ENCODE peak calls at places on chromosomes 7 and 10, in eight cellular contexts. One of them, this sample, is unnamed.

GRCh38 chr10:71217266-71218045 is 5.1 kb downstream of the UNC5B start:
- DNase-seq in effector memory CD8-positive, alpha-beta T cell: no peak
- DNase-seq in activated CD4-positive, alpha-beta memory T cell treated with anti-CD3 and anti-CD28 coated beads, Interleukin-2, amount 10 ng/mL, durations not matched to agents 7 days and 5 days: no peak
- DNase-seq in AG09309: no peak
- DNase-seq in fibroblast of pulmonary artery: no peak
- DNase-seq in stimulated activated CD4-positive, alpha-beta T cell treated with anti-CD3 and anti-CD28 coated beads, Interleukin-1b, Interleukin-23, amount 100 ng/mL, for 48 hours: no peak
- DNase-seq in GM12891: no peak
- DNase-seq in astrocyte of the spinal cord: peak; percentile 29
- DNase-seq in this sample: peak; percentile 59

GRCh38 chr7:43439631-43440401 is 143.1 kb upstream of the STK17A start:
- DNase-seq in effector memory CD8-positive, alpha-beta T cell: peak; percentile 26
- DNase-seq in activated CD4-positive, alpha-beta memory T cell treated with anti-CD3 and anti-CD28 coated beads, Interleukin-2, amount 10 ng/mL, durations not matched to agents 7 days and 5 days: peak; percentile 60
- DNase-seq in AG09309: no peak
- DNase-seq in fibroblast of pulmonary artery: peak; percentile 66
- DNase-seq in stimulated activated CD4-positive, alpha-beta T cell treated with anti-CD3 and anti-CD28 coated beads, Interleukin-1b, Interleukin-23, amount 100 ng/mL, for 48 hours: peak; percentile 66
- DNase-seq in GM12891: peak; percentile 71
- DNase-seq in astrocyte of the spinal cord: peak; percentile 45
- DNase-seq in this sample: peak; percentile 17

GRCh38 chr7:47458057-47458456 is 123.9 kb downstream of the TNS3 start:
- DNase-seq in effector memory CD8-positive, alpha-beta T cell: no peak
- DNase-seq in activated CD4-positive, alpha-beta memory T cell treated with anti-CD3 and anti-CD28 coated beads, Interleukin-2, amount 10 ng/mL, durations not matched to agents 7 days and 5 days: no peak
- DNase-seq in AG09309: peak; percentile 90
- DNase-seq in fibroblast of pulmonary artery: peak; percentile 79
- DNase-seq in stimulated activated CD4-positive, alpha-beta T cell treated with anti-CD3 and anti-CD28 coated beads, Interleukin-1b, Interleukin-23, amount 100 ng/mL, for 48 hours: no peak
- DNase-seq in GM12891: no peak
- DNase-seq in astrocyte of the spinal cord: peak; percentile 92
- DNase-seq in this sample: peak; percentile 72

GRCh38 chr7:55641811-55642210 is 69.5 kb upstream of the VOPP1 start:
- DNase-seq in effector memory CD8-positive, alpha-beta T cell: no peak
- DNase-seq in activated CD4-positive, alpha-beta memory T cell treated with anti-CD3 and anti-CD28 coated beads, Interleukin-2, amount 10 ng/mL, durations not matched to agents 7 days and 5 days: no peak
- DNase-seq in AG09309: no peak
- DNase-seq in fibroblast of pulmonary artery: no peak
- DNase-seq in stimulated activated CD4-positive, alpha-beta T cell treated with anti-CD3 and anti-CD28 coated beads, Interleukin-1b, Interleukin-23, amount 100 ng/mL, for 48 hours: no peak
- DNase-seq in GM12891: peak; percentile 7
- DNase-seq in astrocyte of the spinal cord: no peak
- DNase-seq in this sample: no peak

GRCh38 chr10:103839867-103840746 is 15.3 kb downstream of the SH3PXD2A start:
- DNase-seq in effector memory CD8-positive, alpha-beta T cell: no peak
- DNase-seq in activated CD4-positive, alpha-beta memory T cell treated with anti-CD3 and anti-CD28 coated beads, Interleukin-2, amount 10 ng/mL, durations not matched to agents 7 days and 5 days: no peak
- DNase-seq in AG09309: no peak
- DNase-seq in fibroblast of pulmonary artery: no peak
- DNase-seq in stimulated activated CD4-positive, alpha-beta T cell treated with anti-CD3 and anti-CD28 coated beads, Interleukin-1b, Interleukin-23, amount 100 ng/mL, for 48 hours: no peak
- DNase-seq in GM12891: no peak
- DNase-seq in astrocyte of the spinal cord: peak; percentile 33
- DNase-seq in this sample: no peak

GRCh38 chr7:50832744-50833143 is 50.0 kb upstream of the GRB10 start:
- DNase-seq in effector memory CD8-positive, alpha-beta T cell: no peak
- DNase-seq in activated CD4-positive, alpha-beta memory T cell treated with anti-CD3 and anti-CD28 coated beads, Interleukin-2, amount 10 ng/mL, durations not matched to agents 7 days and 5 days: peak; percentile 62
- DNase-seq in AG09309: peak; percentile 11
- DNase-seq in fibroblast of pulmonary artery: no peak
- DNase-seq in stimulated activated CD4-positive, alpha-beta T cell treated with anti-CD3 and anti-CD28 coated beads, Interleukin-1b, Interleukin-23, amount 100 ng/mL, for 48 hours: peak; percentile 52
- DNase-seq in GM12891: no peak
- DNase-seq in astrocyte of the spinal cord: peak; percentile 93
- DNase-seq in this sample: no peak

GRCh38 chr7:17016402-17017010 is 134.7 kb upstream of the AGR3 start:
- DNase-seq in effector memory CD8-positive, alpha-beta T cell: no peak
- DNase-seq in activated CD4-positive, alpha-beta memory T cell treated with anti-CD3 and anti-CD28 coated beads, Interleukin-2, amount 10 ng/mL, durations not matched to agents 7 days and 5 days: no peak
- DNase-seq in AG09309: no peak
- DNase-seq in fibroblast of pulmonary artery: no peak
- DNase-seq in stimulated activated CD4-positive, alpha-beta T cell treated with anti-CD3 and anti-CD28 coated beads, Interleukin-1b, Interleukin-23, amount 100 ng/mL, for 48 hours: no peak
- DNase-seq in GM12891: no peak
- DNase-seq in astrocyte of the spinal cord: no peak
- DNase-seq in this sample: no peak

GRCh38 chr7:134182078-134182477 is 54.9 kb downstream of the LRGUK start:
- DNase-seq in effector memory CD8-positive, alpha-beta T cell: no peak
- DNase-seq in activated CD4-positive, alpha-beta memory T cell treated with anti-CD3 and anti-CD28 coated beads, Interleukin-2, amount 10 ng/mL, durations not matched to agents 7 days and 5 days: no peak
- DNase-seq in AG09309: no peak
- DNase-seq in fibroblast of pulmonary artery: no peak
- DNase-seq in stimulated activated CD4-positive, alpha-beta T cell treated with anti-CD3 and anti-CD28 coated beads, Interleukin-1b, Interleukin-23, amount 100 ng/mL, for 48 hours: no peak
- DNase-seq in GM12891: no peak
- DNase-seq in astrocyte of the spinal cord: no peak
- DNase-seq in this sample: no peak

GRCh38 chr7:22723642-22724041 is 3.4 kb upstream of the IL6 start:
- DNase-seq in effector memory CD8-positive, alpha-beta T cell: no peak
- DNase-seq in activated CD4-positive, alpha-beta memory T cell treated with anti-CD3 and anti-CD28 coated beads, Interleukin-2, amount 10 ng/mL, durations not matched to agents 7 days and 5 days: no peak
- DNase-seq in AG09309: no peak
- DNase-seq in fibroblast of pulmonary artery: peak; percentile 65
- DNase-seq in stimulated activated CD4-positive, alpha-beta T cell treated with anti-CD3 and anti-CD28 coated beads, Interleukin-1b, Interleukin-23, amount 100 ng/mL, for 48 hours: no peak
- DNase-seq in GM12891: no peak
- DNase-seq in astrocyte of the spinal cord: no peak
- DNase-seq in this sample: peak; percentile 26

GRCh38 chr10:4316166-4316810 is 509.7 kb upstream of the AKR1E2 start:
- DNase-seq in effector memory CD8-positive, alpha-beta T cell: no peak
- DNase-seq in activated CD4-positive, alpha-beta memory T cell treated with anti-CD3 and anti-CD28 coated beads, Interleukin-2, amount 10 ng/mL, durations not matched to agents 7 days and 5 days: no peak
- DNase-seq in AG09309: peak; percentile 74
- DNase-seq in fibroblast of pulmonary artery: peak; percentile 80
- DNase-seq in stimulated activated CD4-positive, alpha-beta T cell treated with anti-CD3 and anti-CD28 coated beads, Interleukin-1b, Interleukin-23, amount 100 ng/mL, for 48 hours: no peak
- DNase-seq in GM12891: no peak
- DNase-seq in astrocyte of the spinal cord: peak; percentile 89
- DNase-seq in this sample: no peak

GRCh38 chr10:88754272-88754671 is 5.5 kb upstream of the LIPN start:
- DNase-seq in effector memory CD8-positive, alpha-beta T cell: no peak
- DNase-seq in activated CD4-positive, alpha-beta memory T cell treated with anti-CD3 and anti-CD28 coated beads, Interleukin-2, amount 10 ng/mL, durations not matched to agents 7 days and 5 days: no peak
- DNase-seq in AG09309: peak; percentile 52
- DNase-seq in fibroblast of pulmonary artery: peak; percentile 31
- DNase-seq in stimulated activated CD4-positive, alpha-beta T cell treated with anti-CD3 and anti-CD28 coated beads, Interleukin-1b, Interleukin-23, amount 100 ng/mL, for 48 hours: no peak
- DNase-seq in GM12891: no peak
- DNase-seq in astrocyte of the spinal cord: peak; percentile 15
- DNase-seq in this sample: no peak

GRCh38 chr7:46630031-46630430 is 709.0 kb upstream of the IGFBP3 start:
- DNase-seq in effector memory CD8-positive, alpha-beta T cell: no peak
- DNase-seq in activated CD4-positive, alpha-beta memory T cell treated with anti-CD3 and anti-CD28 coated beads, Interleukin-2, amount 10 ng/mL, durations not matched to agents 7 days and 5 days: no peak
- DNase-seq in AG09309: no peak
- DNase-seq in fibroblast of pulmonary artery: peak; percentile 21
- DNase-seq in stimulated activated CD4-positive, alpha-beta T cell treated with anti-CD3 and anti-CD28 coated beads, Interleukin-1b, Interleukin-23, amount 100 ng/mL, for 48 hours: no peak
- DNase-seq in GM12891: no peak
- DNase-seq in astrocyte of the spinal cord: peak; percentile 80
- DNase-seq in this sample: no peak

GRCh38 chr7:140082770-140083169 is 20.0 kb upstream of the PARP12 start:
- DNase-seq in effector memory CD8-positive, alpha-beta T cell: no peak
- DNase-seq in activated CD4-positive, alpha-beta memory T cell treated with anti-CD3 and anti-CD28 coated beads, Interleukin-2, amount 10 ng/mL, durations not matched to agents 7 days and 5 days: no peak
- DNase-seq in AG09309: no peak
- DNase-seq in fibroblast of pulmonary artery: no peak
- DNase-seq in stimulated activated CD4-positive, alpha-beta T cell treated with anti-CD3 and anti-CD28 coated beads, Interleukin-1b, Interleukin-23, amount 100 ng/mL, for 48 hours: no peak
- DNase-seq in GM12891: no peak
- DNase-seq in astrocyte of the spinal cord: no peak
- DNase-seq in this sample: no peak

GRCh38 chr10:5518143-5518542 is 6.6 kb upstream of the CALML3 start:
- DNase-seq in effector memory CD8-positive, alpha-beta T cell: no peak
- DNase-seq in activated CD4-positive, alpha-beta memory T cell treated with anti-CD3 and anti-CD28 coated beads, Interleukin-2, amount 10 ng/mL, durations not matched to agents 7 days and 5 days: no peak
- DNase-seq in AG09309: no peak
- DNase-seq in fibroblast of pulmonary artery: no peak
- DNase-seq in stimulated activated CD4-positive, alpha-beta T cell treated with anti-CD3 and anti-CD28 coated beads, Interleukin-1b, Interleukin-23, amount 100 ng/mL, for 48 hours: no peak
- DNase-seq in GM12891: no peak
- DNase-seq in astrocyte of the spinal cord: no peak
- DNase-seq in this sample: no peak

GRCh38 chr10:25959540-25960232 is 25.7 kb downstream of the MYO3A start:
- DNase-seq in effector memory CD8-positive, alpha-beta T cell: no peak
- DNase-seq in activated CD4-positive, alpha-beta memory T cell treated with anti-CD3 and anti-CD28 coated beads, Interleukin-2, amount 10 ng/mL, durations not matched to agents 7 days and 5 days: no peak
- DNase-seq in AG09309: no peak
- DNase-seq in fibroblast of pulmonary artery: no peak
- DNase-seq in stimulated activated CD4-positive, alpha-beta T cell treated with anti-CD3 and anti-CD28 coated beads, Interleukin-1b, Interleukin-23, amount 100 ng/mL, for 48 hours: no peak
- DNase-seq in GM12891: no peak
- DNase-seq in astrocyte of the spinal cord: no peak
- DNase-seq in this sample: no peak

GRCh38 chr10:24519950-24520349 is 203.7 kb downstream of the ARHGAP21 start:
- DNase-seq in effector memory CD8-positive, alpha-beta T cell: no peak
- DNase-seq in activated CD4-positive, alpha-beta memory T cell treated with anti-CD3 and anti-CD28 coated beads, Interleukin-2, amount 10 ng/mL, durations not matched to agents 7 days and 5 days: peak; percentile 22
- DNase-seq in AG09309: no peak
- DNase-seq in fibroblast of pulmonary artery: no peak
- DNase-seq in stimulated activated CD4-positive, alpha-beta T cell treated with anti-CD3 and anti-CD28 coated beads, Interleukin-1b, Interleukin-23, amount 100 ng/mL, for 48 hours: peak; percentile 37
- DNase-seq in GM12891: no peak
- DNase-seq in astrocyte of the spinal cord: no peak
- DNase-seq in this sample: no peak

GRCh38 chr10:8300925-8301707 is 246.6 kb downstream of the GATA3 start:
- DNase-seq in effector memory CD8-positive, alpha-beta T cell: no peak
- DNase-seq in activated CD4-positive, alpha-beta memory T cell treated with anti-CD3 and anti-CD28 coated beads, Interleukin-2, amount 10 ng/mL, durations not matched to agents 7 days and 5 days: no peak
- DNase-seq in AG09309: no peak
- DNase-seq in fibroblast of pulmonary artery: no peak
- DNase-seq in stimulated activated CD4-positive, alpha-beta T cell treated with anti-CD3 and anti-CD28 coated beads, Interleukin-1b, Interleukin-23, amount 100 ng/mL, for 48 hours: no peak
- DNase-seq in GM12891: no peak
- DNase-seq in astrocyte of the spinal cord: no peak
- DNase-seq in this sample: no peak

GRCh38 chr10:104581884-104582603 is 59.0 kb upstream of the SORCS3 start:
- DNase-seq in effector memory CD8-positive, alpha-beta T cell: no peak
- DNase-seq in activated CD4-positive, alpha-beta memory T cell treated with anti-CD3 and anti-CD28 coated beads, Interleukin-2, amount 10 ng/mL, durations not matched to agents 7 days and 5 days: no peak
- DNase-seq in AG09309: peak; percentile 58
- DNase-seq in fibroblast of pulmonary artery: peak; percentile 62
- DNase-seq in stimulated activated CD4-positive, alpha-beta T cell treated with anti-CD3 and anti-CD28 coated beads, Interleukin-1b, Interleukin-23, amount 100 ng/mL, for 48 hours: no peak
- DNase-seq in GM12891: no peak
- DNase-seq in astrocyte of the spinal cord: peak; percentile 88
- DNase-seq in this sample: no peak

GRCh38 chr7:36611703-36612102 is 112.6 kb downstream of the AOAH start:
- DNase-seq in effector memory CD8-positive, alpha-beta T cell: no peak
- DNase-seq in activated CD4-positive, alpha-beta memory T cell treated with anti-CD3 and anti-CD28 coated beads, Interleukin-2, amount 10 ng/mL, durations not matched to agents 7 days and 5 days: no peak
- DNase-seq in AG09309: no peak
- DNase-seq in fibroblast of pulmonary artery: no peak
- DNase-seq in stimulated activated CD4-positive, alpha-beta T cell treated with anti-CD3 and anti-CD28 coated beads, Interleukin-1b, Interleukin-23, amount 100 ng/mL, for 48 hours: no peak
- DNase-seq in GM12891: no peak
- DNase-seq in astrocyte of the spinal cord: no peak
- DNase-seq in this sample: no peak

GRCh38 chr10:130121486-130122079 is 11.0 kb upstream of the C10orf143 start:
- DNase-seq in effector memory CD8-positive, alpha-beta T cell: no peak
- DNase-seq in activated CD4-positive, alpha-beta memory T cell treated with anti-CD3 and anti-CD28 coated beads, Interleukin-2, amount 10 ng/mL, durations not matched to agents 7 days and 5 days: no peak
- DNase-seq in AG09309: no peak
- DNase-seq in fibroblast of pulmonary artery: no peak
- DNase-seq in stimulated activated CD4-positive, alpha-beta T cell treated with anti-CD3 and anti-CD28 coated beads, Interleukin-1b, Interleukin-23, amount 100 ng/mL, for 48 hours: no peak
- DNase-seq in GM12891: no peak
- DNase-seq in astrocyte of the spinal cord: no peak
- DNase-seq in this sample: no peak

GRCh38 chr7:73844848-73845460 is 2.6 kb upstream of the METTL27 start:
- DNase-seq in effector memory CD8-positive, alpha-beta T cell: no peak
- DNase-seq in activated CD4-positive, alpha-beta memory T cell treated with anti-CD3 and anti-CD28 coated beads, Interleukin-2, amount 10 ng/mL, durations not matched to agents 7 days and 5 days: no peak
- DNase-seq in AG09309: peak; percentile 46
- DNase-seq in fibroblast of pulmonary artery: peak; percentile 50
- DNase-seq in stimulated activated CD4-positive, alpha-beta T cell treated with anti-CD3 and anti-CD28 coated beads, Interleukin-1b, Interleukin-23, amount 100 ng/mL, for 48 hours: no peak
- DNase-seq in GM12891: no peak
- DNase-seq in astrocyte of the spinal cord: peak; percentile 44
- DNase-seq in this sample: peak; percentile 64

GRCh38 chr7:70177166-70177565 is 578.9 kb downstream of the AUTS2 start:
- DNase-seq in effector memory CD8-positive, alpha-beta T cell: no peak
- DNase-seq in activated CD4-positive, alpha-beta memory T cell treated with anti-CD3 and anti-CD28 coated beads, Interleukin-2, amount 10 ng/mL, durations not matched to agents 7 days and 5 days: no peak
- DNase-seq in AG09309: no peak
- DNase-seq in fibroblast of pulmonary artery: no peak
- DNase-seq in stimulated activated CD4-positive, alpha-beta T cell treated with anti-CD3 and anti-CD28 coated beads, Interleukin-1b, Interleukin-23, amount 100 ng/mL, for 48 hours: peak; percentile 4
- DNase-seq in GM12891: no peak
- DNase-seq in astrocyte of the spinal cord: peak; percentile 70
- DNase-seq in this sample: no peak

GRCh38 chr10:113965683-113966082 is 78.0 kb upstream of the ADRB1 start:
- DNase-seq in effector memory CD8-positive, alpha-beta T cell: no peak
- DNase-seq in activated CD4-positive, alpha-beta memory T cell treated with anti-CD3 and anti-CD28 coated beads, Interleukin-2, amount 10 ng/mL, durations not matched to agents 7 days and 5 days: no peak
- DNase-seq in AG09309: no peak
- DNase-seq in fibroblast of pulmonary artery: no peak
- DNase-seq in stimulated activated CD4-positive, alpha-beta T cell treated with anti-CD3 and anti-CD28 coated beads, Interleukin-1b, Interleukin-23, amount 100 ng/mL, for 48 hours: no peak
- DNase-seq in GM12891: no peak
- DNase-seq in astrocyte of the spinal cord: no peak
- DNase-seq in this sample: no peak

GRCh38 chr7:149223746-149224145 is 15.7 kb upstream of the ZNF212 start:
- DNase-seq in effector memory CD8-positive, alpha-beta T cell: no peak
- DNase-seq in activated CD4-positive, alpha-beta memory T cell treated with anti-CD3 and anti-CD28 coated beads, Interleukin-2, amount 10 ng/mL, durations not matched to agents 7 days and 5 days: no peak
- DNase-seq in AG09309: no peak
- DNase-seq in fibroblast of pulmonary artery: no peak
- DNase-seq in stimulated activated CD4-positive, alpha-beta T cell treated with anti-CD3 and anti-CD28 coated beads, Interleukin-1b, Interleukin-23, amount 100 ng/mL, for 48 hours: no peak
- DNase-seq in GM12891: no peak
- DNase-seq in astrocyte of the spinal cord: no peak
- DNase-seq in this sample: no peak

GRCh38 chr10:63264852-63265617 is 131.9 kb downstream of the NRBF2 start:
- DNase-seq in effector memory CD8-positive, alpha-beta T cell: no peak
- DNase-seq in activated CD4-positive, alpha-beta memory T cell treated with anti-CD3 and anti-CD28 coated beads, Interleukin-2, amount 10 ng/mL, durations not matched to agents 7 days and 5 days: peak; percentile 51
- DNase-seq in AG09309: no peak
- DNase-seq in fibroblast of pulmonary artery: peak; percentile 64
- DNase-seq in stimulated activated CD4-positive, alpha-beta T cell treated with anti-CD3 and anti-CD28 coated beads, Interleukin-1b, Interleukin-23, amount 100 ng/mL, for 48 hours: peak; percentile 36
- DNase-seq in GM12891: no peak
- DNase-seq in astrocyte of the spinal cord: peak; percentile 72
- DNase-seq in this sample: no peak

GRCh38 chr7:127885843-127886242 is 145.4 kb downstream of the LRRC4 start:
- DNase-seq in effector memory CD8-positive, alpha-beta T cell: no peak
- DNase-seq in activated CD4-positive, alpha-beta memory T cell treated with anti-CD3 and anti-CD28 coated beads, Interleukin-2, amount 10 ng/mL, durations not matched to agents 7 days and 5 days: no peak
- DNase-seq in AG09309: no peak
- DNase-seq in fibroblast of pulmonary artery: peak; percentile 73
- DNase-seq in stimulated activated CD4-positive, alpha-beta T cell treated with anti-CD3 and anti-CD28 coated beads, Interleukin-1b, Interleukin-23, amount 100 ng/mL, for 48 hours: no peak
- DNase-seq in GM12891: no peak
- DNase-seq in astrocyte of the spinal cord: peak; percentile 66
- DNase-seq in this sample: no peak

GRCh38 chr10:52951819-52952218 is 179.2 kb upstream of the MBL2 start:
- DNase-seq in effector memory CD8-positive, alpha-beta T cell: no peak
- DNase-seq in activated CD4-positive, alpha-beta memory T cell treated with anti-CD3 and anti-CD28 coated beads, Interleukin-2, amount 10 ng/mL, durations not matched to agents 7 days and 5 days: no peak
- DNase-seq in AG09309: no peak
- DNase-seq in fibroblast of pulmonary artery: peak; percentile 74
- DNase-seq in stimulated activated CD4-positive, alpha-beta T cell treated with anti-CD3 and anti-CD28 coated beads, Interleukin-1b, Interleukin-23, amount 100 ng/mL, for 48 hours: no peak
- DNase-seq in GM12891: peak; percentile 25
- DNase-seq in astrocyte of the spinal cord: peak; percentile 43
- DNase-seq in this sample: no peak

GRCh38 chr10:106682175-106682574 is 482.3 kb downstream of the SORCS1 start:
- DNase-seq in effector memory CD8-positive, alpha-beta T cell: no peak
- DNase-seq in activated CD4-positive, alpha-beta memory T cell treated with anti-CD3 and anti-CD28 coated beads, Interleukin-2, amount 10 ng/mL, durations not matched to agents 7 days and 5 days: no peak
- DNase-seq in AG09309: no peak
- DNase-seq in fibroblast of pulmonary artery: peak; percentile 8
- DNase-seq in stimulated activated CD4-positive, alpha-beta T cell treated with anti-CD3 and anti-CD28 coated beads, Interleukin-1b, Interleukin-23, amount 100 ng/mL, for 48 hours: no peak
- DNase-seq in GM12891: no peak
- DNase-seq in astrocyte of the spinal cord: peak; percentile 1
- DNase-seq in this sample: no peak

GRCh38 chr10:111511751-111512150 is 434.9 kb downstream of the ADRA2A start:
- DNase-seq in effector memory CD8-positive, alpha-beta T cell: no peak
- DNase-seq in activated CD4-positive, alpha-beta memory T cell treated with anti-CD3 and anti-CD28 coated beads, Interleukin-2, amount 10 ng/mL, durations not matched to agents 7 days and 5 days: no peak
- DNase-seq in AG09309: no peak
- DNase-seq in fibroblast of pulmonary artery: no peak
- DNase-seq in stimulated activated CD4-positive, alpha-beta T cell treated with anti-CD3 and anti-CD28 coated beads, Interleukin-1b, Interleukin-23, amount 100 ng/mL, for 48 hours: no peak
- DNase-seq in GM12891: no peak
- DNase-seq in astrocyte of the spinal cord: no peak
- DNase-seq in this sample: no peak

GRCh38 chr10:124394583-124394982 is 24.1 kb downstream of the OAT start:
- DNase-seq in effector memory CD8-positive, alpha-beta T cell: no peak
- DNase-seq in activated CD4-positive, alpha-beta memory T cell treated with anti-CD3 and anti-CD28 coated beads, Interleukin-2, amount 10 ng/mL, durations not matched to agents 7 days and 5 days: no peak
- DNase-seq in AG09309: no peak
- DNase-seq in fibroblast of pulmonary artery: no peak
- DNase-seq in stimulated activated CD4-positive, alpha-beta T cell treated with anti-CD3 and anti-CD28 coated beads, Interleukin-1b, Interleukin-23, amount 100 ng/mL, for 48 hours: no peak
- DNase-seq in GM12891: no peak
- DNase-seq in astrocyte of the spinal cord: no peak
- DNase-seq in this sample: no peak

GRCh38 chr10:62616885-62617635 is 187.5 kb upstream of the ADO start:
- DNase-seq in effector memory CD8-positive, alpha-beta T cell: no peak
- DNase-seq in activated CD4-positive, alpha-beta memory T cell treated with anti-CD3 and anti-CD28 coated beads, Interleukin-2, amount 10 ng/mL, durations not matched to agents 7 days and 5 days: no peak
- DNase-seq in AG09309: no peak
- DNase-seq in fibroblast of pulmonary artery: no peak
- DNase-seq in stimulated activated CD4-positive, alpha-beta T cell treated with anti-CD3 and anti-CD28 coated beads, Interleukin-1b, Interleukin-23, amount 100 ng/mL, for 48 hours: no peak
- DNase-seq in GM12891: no peak
- DNase-seq in astrocyte of the spinal cord: no peak
- DNase-seq in this sample: no peak

GRCh38 chr10:73838827-73839226 is 27.4 kb upstream of the NDST2 start:
- DNase-seq in effector memory CD8-positive, alpha-beta T cell: no peak
- DNase-seq in activated CD4-positive, alpha-beta memory T cell treated with anti-CD3 and anti-CD28 coated beads, Interleukin-2, amount 10 ng/mL, durations not matched to agents 7 days and 5 days: no peak
- DNase-seq in AG09309: no peak
- DNase-seq in fibroblast of pulmonary artery: peak; percentile 11
- DNase-seq in stimulated activated CD4-positive, alpha-beta T cell treated with anti-CD3 and anti-CD28 coated beads, Interleukin-1b, Interleukin-23, amount 100 ng/mL, for 48 hours: no peak
- DNase-seq in GM12891: no peak
- DNase-seq in astrocyte of the spinal cord: no peak
- DNase-seq in this sample: no peak